ENCODE peak calls at places on chromosomes 6 and 20, in four cellular contexts. One of them, this sample, is unnamed.

GRCh38 chr6:79506251-79506650 is 31.0 kb downstream of the LCA5 start:
- DNase-seq in IMR-90: peak
- DNase-seq in tibial artery: no peak
- DNase-seq in omental fat pad: no peak
- DNase-seq in this sample: peak

GRCh38 chr6:75334266-75335040 is 49.9 kb upstream of the TMEM30A start:
- DNase-seq in omental fat pad: no peak
- DNase-seq in IMR-90: peak
- DNase-seq in tibial artery: no peak
- DNase-seq in this sample: peak

GRCh38 chr20:32534661-32535240 is 50.4 kb downstream of the NOL4L start:
- DNase-seq in tibial artery: no peak
- DNase-seq in omental fat pad: no peak
- DNase-seq in IMR-90: no peak
- DNase-seq in this sample: peak

GRCh38 chr6:142796571-142796970 is 148.4 kb downstream of the HIVEP2 start:
- DNase-seq in IMR-90: peak
- DNase-seq in omental fat pad: no peak
- DNase-seq in tibial artery: no peak
- DNase-seq in this sample: peak

GRCh38 chr6:123547216-123547978 is 89.4 kb downstream of the TRDN start:
- DNase-seq in IMR-90: no peak
- DNase-seq in omental fat pad: no peak
- DNase-seq in tibial artery: no peak
- DNase-seq in this sample: no peak

GRCh38 chr20:50958733-50959542 is at the start of gene MOCS3:
- DNase-seq in IMR-90: peak
- DNase-seq in tibial artery: peak
- DNase-seq in omental fat pad: peak
- DNase-seq in this sample: peak

GRCh38 chr6:150263765-150264415 is 104.9 kb upstream of the IYD start:
- DNase-seq in omental fat pad: no peak
- DNase-seq in IMR-90: no peak
- DNase-seq in tibial artery: no peak
- DNase-seq in this sample: no peak

GRCh38 chr6:16413399-16413798 is 175.0 kb downstream of the GMPR start:
- DNase-seq in tibial artery: no peak
- DNase-seq in IMR-90: peak
- DNase-seq in omental fat pad: no peak
- DNase-seq in this sample: no peak

GRCh38 chr6:23990158-23990557 is 135.9 kb upstream of the NRSN1 start:
- DNase-seq in tibial artery: no peak
- DNase-seq in IMR-90: no peak
- DNase-seq in omental fat pad: no peak
- DNase-seq in this sample: no peak

GRCh38 chr20:62627901-62628612 is 14.2 kb upstream of the SLCO4A1 start:
- DNase-seq in IMR-90: peak
- DNase-seq in omental fat pad: no peak
- DNase-seq in tibial artery: no peak
- DNase-seq in this sample: peak

GRCh38 chr20:49713779-49714712 is at the start of gene B4GALT5:
- DNase-seq in IMR-90: peak
- DNase-seq in omental fat pad: no peak
- DNase-seq in tibial artery: peak
- DNase-seq in this sample: no peak

GRCh38 chr6:136031982-136032381 is 180.5 kb downstream of the PDE7B start:
- DNase-seq in tibial artery: no peak
- DNase-seq in omental fat pad: no peak
- DNase-seq in IMR-90: peak
- DNase-seq in this sample: peak

GRCh38 chr6:41449399-41450245 is 96.6 kb upstream of the FOXP4 start:
- DNase-seq in IMR-90: no peak
- DNase-seq in omental fat pad: no peak
- DNase-seq in tibial artery: no peak
- DNase-seq in this sample: no peak

GRCh38 chr6:20630617-20631448 is 96.6 kb downstream of the CDKAL1 start:
- DNase-seq in omental fat pad: no peak
- DNase-seq in tibial artery: no peak
- DNase-seq in IMR-90: no peak
- DNase-seq in this sample: peak

GRCh38 chr6:131900231-131900630 is 50.9 kb downstream of the CCN2 start:
- DNase-seq in tibial artery: no peak
- DNase-seq in omental fat pad: no peak
- DNase-seq in IMR-90: no peak
- DNase-seq in this sample: no peak

GRCh38 chr6:16224409-16224808 is 14.0 kb upstream of the GMPR start:
- DNase-seq in IMR-90: no peak
- DNase-seq in omental fat pad: no peak
- DNase-seq in tibial artery: no peak
- DNase-seq in this sample: no peak

GRCh38 chr20:5557123-5557522 is 193.1 kb upstream of the SHLD1 start:
- DNase-seq in tibial artery: no peak
- DNase-seq in omental fat pad: no peak
- DNase-seq in IMR-90: peak
- DNase-seq in this sample: peak

GRCh38 chr6:5132741-5133140 is 47.6 kb downstream of the PPP1R3G start:
- DNase-seq in omental fat pad: peak
- DNase-seq in tibial artery: peak
- DNase-seq in IMR-90: peak
- DNase-seq in this sample: no peak

GRCh38 chr20:6613280-6613861 is 154.1 kb upstream of the BMP2 start:
- DNase-seq in tibial artery: no peak
- DNase-seq in omental fat pad: no peak
- DNase-seq in IMR-90: no peak
- DNase-seq in this sample: peak

GRCh38 chr20:25467441-25467840 is 60.0 kb downstream of the GINS1 start:
- DNase-seq in tibial artery: peak
- DNase-seq in omental fat pad: no peak
- DNase-seq in IMR-90: no peak
- DNase-seq in this sample: no peak

GRCh38 chr20:62307226-62308101 is 4.7 kb downstream of the ADRM1 start:
- DNase-seq in IMR-90: no peak
- DNase-seq in omental fat pad: no peak
- DNase-seq in tibial artery: no peak
- DNase-seq in this sample: peak

DNA sequence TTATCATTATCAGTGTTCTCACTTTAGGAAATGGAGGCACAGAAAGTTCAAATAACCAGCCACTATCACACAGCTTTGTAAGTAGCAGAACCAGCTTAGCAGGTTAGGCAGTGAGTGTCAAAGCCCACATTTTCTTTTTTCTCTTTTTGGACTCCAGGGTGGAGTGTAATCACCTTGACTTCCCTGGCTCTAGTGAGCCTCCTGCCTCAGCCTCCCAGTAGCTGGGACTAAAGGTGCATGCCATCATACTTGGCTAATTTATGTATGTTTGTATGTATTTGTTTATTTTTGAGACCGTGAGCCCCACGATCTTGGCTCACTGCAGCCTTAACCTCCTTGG is 7.8 kb upstream of the NCOA3 start:
- DNase-seq in tibial artery: no peak
- DNase-seq in IMR-90: no peak
- DNase-seq in omental fat pad: no peak
- DNase-seq in this sample: peak
- TF ChIP-seq CTCF in tibial artery: no peak
- TF ChIP-seq CTCF in IMR-90: no peak
- TF ChIP-seq CTCF in omental fat pad: no peak
- TF ChIP-seq CTCF in this sample: no peak

GRCh38 chr6:161837449-161837735 is 563.5 kb upstream of the AGPAT4 start:
- DNase-seq in tibial artery: no peak
- DNase-seq in omental fat pad: no peak
- DNase-seq in IMR-90: no peak
- DNase-seq in this sample: no peak

GRCh38 chr6:161837854-161838253 is 564.0 kb upstream of the AGPAT4 start:
- DNase-seq in tibial artery: no peak
- DNase-seq in IMR-90: no peak
- DNase-seq in omental fat pad: no peak
- DNase-seq in this sample: peak

GRCh38 chr6:161835426-161836029 is 561.7 kb upstream of the AGPAT4 start:
- DNase-seq in omental fat pad: no peak
- DNase-seq in IMR-90: no peak
- DNase-seq in tibial artery: no peak
- DNase-seq in this sample: no peak

GRCh38 chr6:161838306-161839035 is 564.6 kb upstream of the AGPAT4 start:
- DNase-seq in tibial artery: no peak
- DNase-seq in IMR-90: no peak
- DNase-seq in omental fat pad: no peak
- DNase-seq in this sample: no peak

GRCh38 chr6:161836643-161837448 is 563.0 kb upstream of the AGPAT4 start:
- DNase-seq in IMR-90: no peak
- DNase-seq in tibial artery: no peak
- DNase-seq in omental fat pad: no peak
- DNase-seq in this sample: no peak
- TF ChIP-seq CTCF in IMR-90: no peak
- TF ChIP-seq CTCF in tibial artery: peak
- TF ChIP-seq CTCF in omental fat pad: no peak
- TF ChIP-seq CTCF in this sample: no peak

DNA sequence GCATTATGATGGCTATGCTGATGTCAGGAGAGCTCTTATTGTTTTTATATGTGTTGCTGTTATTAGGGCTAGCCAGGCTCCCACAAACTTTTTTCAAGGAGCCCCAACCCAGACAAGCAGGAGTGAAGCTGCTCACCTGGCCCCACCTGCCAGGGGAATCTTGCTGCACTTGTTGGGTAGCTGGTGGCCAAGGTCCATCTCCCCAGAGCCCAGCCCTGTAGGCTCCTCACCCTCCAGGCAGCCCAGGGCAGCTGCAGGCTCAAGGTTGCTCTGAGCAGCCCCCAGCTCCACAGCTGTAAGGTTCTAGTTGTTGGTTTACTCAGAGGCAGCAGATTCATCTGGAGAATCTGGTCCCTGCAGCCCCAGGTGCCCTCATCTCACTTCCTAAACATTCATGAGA is 46.8 kb upstream of the SIRPA start:
- DNase-seq in tibial artery: no peak
- DNase-seq in omental fat pad: no peak
- DNase-seq in IMR-90: no peak
- DNase-seq in this sample: no peak
- TF ChIP-seq CTCF in tibial artery: no peak
- TF ChIP-seq CTCF in omental fat pad: no peak
- TF ChIP-seq CTCF in IMR-90: no peak
- TF ChIP-seq CTCF in this sample: no peak

GRCh38 chr6:105072799-105073199 is 107.0 kb downstream of the POPDC3 start:
- DNase-seq in omental fat pad: no peak
- DNase-seq in tibial artery: no peak
- DNase-seq in IMR-90: peak
- DNase-seq in this sample: peak

GRCh38 chr6:105075210-105075609 is 104.6 kb downstream of the POPDC3 start:
- DNase-seq in tibial artery: no peak
- DNase-seq in IMR-90: no peak
- DNase-seq in omental fat pad: no peak
- DNase-seq in this sample: no peak

GRCh38 chr6:105080279-105080678 is 99.5 kb downstream of the POPDC3 start:
- DNase-seq in omental fat pad: no peak
- DNase-seq in tibial artery: no peak
- DNase-seq in IMR-90: no peak
- DNase-seq in this sample: peak

GRCh38 chr6:105077592-105078463 is 102.0 kb downstream of the POPDC3 start:
- DNase-seq in omental fat pad: no peak
- DNase-seq in tibial artery: no peak
- DNase-seq in IMR-90: peak
- DNase-seq in this sample: peak
- TF ChIP-seq CTCF in omental fat pad: no peak
- TF ChIP-seq CTCF in tibial artery: peak
- TF ChIP-seq CTCF in IMR-90: peak
- TF ChIP-seq CTCF in this sample: peak

GRCh38 chr20:3358676-3359340 is 48.7 kb downstream of the DNAAF9 start:
- DNase-seq in IMR-90: no peak
- DNase-seq in omental fat pad: no peak
- DNase-seq in tibial artery: no peak
- DNase-seq in this sample: no peak
- TF ChIP-seq CTCF in IMR-90: no peak
- TF ChIP-seq CTCF in omental fat pad: no peak
- TF ChIP-seq CTCF in tibial artery: no peak
- TF ChIP-seq CTCF in this sample: no peak

GRCh38 chr6:30234361-30234760 is 21.2 kb upstream of the TRIM26 start:
- DNase-seq in IMR-90: peak
- DNase-seq in omental fat pad: no peak
- DNase-seq in tibial artery: no peak
- DNase-seq in this sample: peak

GRCh38 chr6:30238178-30238795 is 25.1 kb upstream of the TRIM26 start:
- DNase-seq in tibial artery: no peak
- DNase-seq in omental fat pad: no peak
- DNase-seq in IMR-90: peak
- DNase-seq in this sample: peak
- TF ChIP-seq CTCF in tibial artery: no peak
- TF ChIP-seq CTCF in omental fat pad: no peak
- TF ChIP-seq CTCF in IMR-90: peak
- TF ChIP-seq CTCF in this sample: peak

DNA sequence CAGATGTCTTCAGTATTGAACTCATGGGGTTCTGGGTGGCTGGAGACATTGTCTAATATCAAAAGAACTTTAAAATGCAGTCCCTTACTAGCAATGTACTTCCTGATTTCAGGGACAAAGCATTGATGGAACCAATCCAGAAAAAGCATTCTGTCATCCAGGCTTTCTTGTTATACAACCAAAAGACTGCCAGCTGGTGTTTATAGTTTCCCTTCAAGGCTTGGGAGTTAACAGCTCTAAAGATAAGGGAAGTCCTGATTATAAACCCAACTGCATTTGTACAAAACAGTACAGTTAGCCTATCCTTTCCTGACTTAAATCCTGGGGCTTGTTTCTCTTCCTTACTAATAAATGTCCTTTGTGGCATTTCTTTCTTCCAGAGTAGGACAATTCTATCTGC is 160.0 kb downstream of the COL21A1 start:
- DNase-seq in tibial artery: no peak
- DNase-seq in omental fat pad: no peak
- DNase-seq in IMR-90: peak
- DNase-seq in this sample: no peak
- TF ChIP-seq CTCF in tibial artery: no peak
- TF ChIP-seq CTCF in omental fat pad: no peak
- TF ChIP-seq CTCF in IMR-90: no peak
- TF ChIP-seq CTCF in this sample: no peak

DNA sequence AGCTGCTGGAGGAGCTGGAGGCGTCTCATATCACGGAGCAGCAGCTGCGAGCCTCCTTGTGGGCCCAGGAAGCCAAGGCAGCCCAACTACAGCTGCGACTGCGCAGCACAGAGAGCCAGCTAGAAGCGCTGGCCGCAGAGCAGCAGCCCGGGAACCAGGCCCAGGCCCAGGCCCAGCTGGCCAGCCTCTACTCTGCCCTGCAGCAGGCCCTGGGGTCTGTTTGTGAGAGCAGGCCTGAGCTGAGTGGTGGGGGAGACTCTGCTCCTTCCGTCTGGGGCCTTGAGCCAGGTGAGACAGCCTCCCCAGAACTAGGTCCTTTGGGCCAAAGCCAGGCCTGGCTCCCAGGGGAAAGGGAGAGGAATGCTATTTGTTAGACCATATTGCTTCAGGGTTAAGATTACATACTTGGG is 31.7 kb downstream of the C20orf173 start:
- DNase-seq in omental fat pad: no peak
- DNase-seq in IMR-90: no peak
- DNase-seq in tibial artery: peak
- DNase-seq in this sample: no peak
- TF ChIP-seq CTCF in omental fat pad: no peak
- TF ChIP-seq CTCF in IMR-90: no peak
- TF ChIP-seq CTCF in tibial artery: no peak
- TF ChIP-seq CTCF in this sample: no peak

GRCh38 chr6:7218586-7218985 is 94.4 kb downstream of the SSR1 start:
- DNase-seq in IMR-90: no peak
- DNase-seq in omental fat pad: no peak
- DNase-seq in tibial artery: no peak
- DNase-seq in this sample: no peak
- TF ChIP-seq CTCF in IMR-90: no peak
- TF ChIP-seq CTCF in omental fat pad: no peak
- TF ChIP-seq CTCF in tibial artery: no peak
- TF ChIP-seq CTCF in this sample: no peak

This sample was measured in bronchial epithelial cell.